ENCODE peak calls at places on chromosomes 13 and 19, in seven cellular contexts. Z is breast epithelium; H is heart right ventricle; S is CD8-positive, alpha-beta T cell; Y is aorta; L is fibroblast of lung; O is astrocyte of the spinal cord. U is an unnamed sample.

GRCh38 chr19:33263325-33264023 is 37.8 kb upstream of the SLC7A10 start:
- DNase-seq in L (no peak), S (no peak), Y (no peak), H (no peak), Z (no peak), O (no peak), U (no peak)

GRCh38 chr13:110634558-110634957 is 19.2 kb downstream of the NAXD start:
- DNase-seq in Y (no peak), Z (no peak), L (peak), O (peak), H (no peak), S (no peak), U (no peak)

GRCh38 chr13:93080587-93080986 is 146.0 kb upstream of the GPC6 start:
- DNase-seq in L (peak), O (peak), H (no peak), S (no peak), Z (no peak), Y (no peak), U (no peak)

GRCh38 chr13:25300861-25301346 is 521 bp upstream of the NUP58 start:
- DNase-seq in Z (no peak), S (no peak), Y (peak), H (peak), O (no peak), L (no peak), U (no peak)

GRCh38 chr13:76597868-76598267 is 288.3 kb downstream of the KCTD12 start:
- DNase-seq in L (no peak), Y (no peak), Z (no peak), H (no peak), S (no peak), O (no peak), U (no peak)

GRCh38 chr13:61774903-61775302 is 359.3 kb upstream of the PCDH20 start:
- DNase-seq in Y (no peak), O (no peak), S (no peak), H (no peak), Z (no peak), L (no peak), U (no peak)

GRCh38 chr19:9671654-9672053 is 3.2 kb downstream of the ZNF562 start:
- DNase-seq in L (no peak), H (no peak), Y (no peak), O (no peak), Z (no peak), S (no peak), U (no peak)

GRCh38 chr19:49690656-49691242 is at the start of gene CPT1C:
- DNase-seq in S (no peak), Y (peak), O (peak), H (peak), L (peak), Z (peak), U (peak)

GRCh38 chr13:48009298-48009697 is 8.2 kb upstream of the SUCLA2 start:
- DNase-seq in H (no peak), Y (no peak), Z (no peak), O (peak), S (no peak), L (peak), U (no peak)

GRCh38 chr13:24272452-24273161 is 36.8 kb upstream of the C1QTNF9 start:
- DNase-seq in H (no peak), Y (no peak), S (no peak), L (peak), O (peak), Z (no peak), U (no peak)

GRCh38 chr13:48291730-48292129 is 11.8 kb upstream of the RB1 start:
- DNase-seq in H (no peak), L (no peak), O (no peak), Y (no peak), S (no peak), Z (no peak), U (no peak)

GRCh38 chr13:34223984-34224383 is 406.0 kb downstream of the RFC3 start:
- DNase-seq in S (no peak), L (peak), Y (no peak), Z (no peak), O (no peak), H (no peak), U (no peak)

GRCh38 chr13:95129004-95129403 is 172.2 kb downstream of the ABCC4 start:
- DNase-seq in S (no peak), H (no peak), Z (no peak), O (no peak), L (no peak), Y (no peak), U (no peak)

GRCh38 chr13:28630864-28631263 is 28.1 kb upstream of the POMP start:
- DNase-seq in H (no peak), Z (no peak), S (no peak), O (no peak), L (no peak), Y (no peak), U (no peak)

GRCh38 chr19:8988204-8988603 is 22.0 kb downstream of the MUC16 start:
- DNase-seq in S (no peak), Z (no peak), Y (no peak), L (no peak), H (no peak), O (no peak), U (no peak)

GRCh38 chr13:73607489-73608156 is 526.6 kb downstream of the KLF12 start:
- DNase-seq in S (no peak), O (no peak), Z (no peak), L (no peak), Y (no peak), H (no peak), U (no peak)

GRCh38 chr19:29577662-29577963 is 28.5 kb upstream of the POP4 start:
- DNase-seq in O (no peak), S (no peak), Z (no peak), Y (no peak), H (no peak), L (no peak), U (no peak)

GRCh38 chr19:47107953-47108746 is 5.4 kb downstream of the ZC3H4 start:
- DNase-seq in S (no peak), Y (no peak), O (peak), L (peak), H (no peak), Z (no peak), U (no peak)

GRCh38 chr19:38383184-38383583 is 4.7 kb downstream of the GGN start:
- DNase-seq in H (no peak), S (no peak), Z (no peak), O (no peak), L (no peak), Y (no peak), U (no peak)

GRCh38 chr19:34485831-34486230 is 4.3 kb downstream of the WTIP start:
- DNase-seq in S (no peak), O (no peak), Z (no peak), H (no peak), L (no peak), Y (no peak), U (no peak)

GRCh38 chr19:34480971-34481821 is at the start of gene WTIP:
- DNase-seq in O (peak), L (peak), Z (peak), H (peak), Y (peak), S (no peak), U (peak)

GRCh38 chr19:34481861-34482379 is 362 bp downstream of the WTIP start:
- DNase-seq in Y (no peak), Z (no peak), S (no peak), L (no peak), H (no peak), O (no peak), U (no peak)

GRCh38 chr19:34482380-34483250 is 1.1 kb downstream of the WTIP start:
- DNase-seq in L (peak), Z (no peak), O (peak), S (no peak), Y (no peak), H (no peak), U (peak)

GRCh38 chr19:34484328-34484727 is 2.8 kb downstream of the WTIP start:
- DNase-seq in S (no peak), L (no peak), Z (no peak), Y (no peak), H (peak), O (no peak), U (no peak)
- H3K4me3 ChIP-seq in S (no peak), L (no peak), Z (no peak), Y (no peak), H (no peak), O (no peak), U (no peak)

GRCh38 chr19:5338661-5339469 is 1.7 kb downstream of the PTPRS start:
- DNase-seq in Y (no peak), Z (no peak), S (no peak), L (no peak), O (no peak), H (no peak), U (no peak)

GRCh38 chr19:5339470-5339949 is 1.1 kb downstream of the PTPRS start:
- DNase-seq in H (no peak), Y (no peak), S (no peak), L (no peak), Z (no peak), O (no peak), U (no peak)

GRCh38 chr19:5341448-5341820 is 822 bp upstream of the PTPRS start:
- DNase-seq in O (no peak), H (no peak), Z (no peak), S (no peak), L (no peak), Y (no peak), U (no peak)

GRCh38 chr19:5340637-5341447 is at the start of gene PTPRS:
- DNase-seq in O (peak), H (peak), Z (peak), S (peak), L (peak), Y (peak), U (no peak)

GRCh38 chr19:5339950-5340636 is 519 bp downstream of the PTPRS start:
- DNase-seq in Z (no peak), L (no peak), Y (no peak), H (no peak), O (no peak), S (no peak), U (no peak)
- H3K4me3 ChIP-seq in Z (peak), L (peak), Y (peak), H (peak), O (peak), S (peak), U (peak)

GRCh38 chr13:59750860-59751259 is 412.9 kb downstream of the DIAPH3 start:
- DNase-seq in O (peak), S (no peak), Y (no peak), Z (no peak), H (no peak), L (peak), U (no peak)
- H3K4me3 ChIP-seq in O (peak), S (no peak), Y (no peak), Z (no peak), H (no peak), L (no peak), U (no peak)

GRCh38 chr13:113506871-113507388 is 16.4 kb upstream of the DCUN1D2 start:
- DNase-seq in H (no peak), Y (no peak), O (no peak), L (no peak), Z (no peak), S (no peak), U (no peak)

GRCh38 chr13:113499936-113500335 is 9.4 kb upstream of the DCUN1D2 start:
- DNase-seq in H (no peak), Z (no peak), Y (no peak), L (peak), O (peak), S (no peak), U (no peak)

GRCh38 chr13:113506025-113506685 is 15.6 kb upstream of the DCUN1D2 start:
- DNase-seq in H (no peak), O (no peak), Y (no peak), S (no peak), Z (no peak), L (no peak), U (no peak)

GRCh38 chr13:113500530-113501265 is 10.2 kb upstream of the DCUN1D2 start:
- DNase-seq in O (no peak), H (peak), L (no peak), Y (no peak), S (no peak), Z (no peak), U (no peak)

DNA sequence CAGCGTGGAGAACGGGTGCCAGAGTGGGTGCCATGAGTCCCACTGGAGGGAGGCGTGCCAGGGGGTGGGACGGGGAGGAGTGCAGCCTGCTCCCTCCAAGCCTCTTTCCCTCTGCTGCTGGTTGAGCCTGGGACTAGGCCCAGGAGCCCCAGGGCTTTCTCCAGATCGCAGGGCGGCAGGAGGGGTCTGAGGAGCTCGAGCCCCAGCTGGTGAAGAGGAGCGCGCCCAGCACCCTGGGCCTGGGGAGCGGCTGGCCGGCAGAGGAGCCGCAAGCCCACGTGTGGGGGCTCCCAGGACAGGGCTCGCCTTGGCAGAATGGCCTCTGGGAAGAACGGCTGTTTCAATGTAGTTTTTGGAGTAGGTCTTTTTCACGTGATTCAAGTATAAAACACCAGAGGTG is 12.2 kb upstream of the DCUN1D2 start:
- DNase-seq in Z (no peak), Y (no peak), L (no peak), H (no peak), S (no peak), O (no peak), U (no peak)
- H3K4me3 ChIP-seq in Z (no peak), Y (no peak), L (no peak), H (no peak), S (no peak), O (no peak), U (no peak)

GRCh38 chr19:45340899-45341453 is 426 bp downstream of the KLC3 start:
- DNase-seq in H (no peak), Y (no peak), S (no peak), O (no peak), L (no peak), Z (no peak), U (no peak)
- H3K4me3 ChIP-seq in H (peak), Y (no peak), S (peak), O (no peak), L (no peak), Z (no peak), U (peak)

DNA sequence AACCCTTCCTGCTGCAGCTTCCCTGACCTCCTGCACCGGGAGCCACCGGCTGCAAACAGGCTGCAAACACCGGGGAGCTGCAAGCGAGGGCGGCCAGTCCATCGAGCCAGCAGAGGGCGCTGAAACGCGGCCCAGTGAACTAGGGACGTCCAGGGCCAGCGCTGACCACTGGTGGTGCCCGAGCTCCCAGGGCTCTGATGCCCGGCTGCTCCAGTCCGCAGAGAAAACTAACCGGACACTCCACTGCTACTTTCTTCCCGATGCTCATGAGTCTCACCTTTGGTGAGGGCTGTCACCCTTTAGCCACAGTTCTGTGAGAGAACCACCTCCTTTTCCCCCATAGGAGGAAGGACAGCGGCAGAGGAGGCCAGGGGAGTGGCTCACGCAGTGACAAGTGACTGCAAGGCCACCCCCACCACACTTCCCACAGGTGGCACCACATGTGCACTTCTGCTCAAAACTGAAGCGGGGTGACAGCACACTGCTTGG is 82.8 kb upstream of the MTIF3 start:
- DNase-seq in Y (peak), Z (peak), H (peak), O (peak), S (peak), L (peak), U (no peak)
- H3K4me3 ChIP-seq in Y (no peak), Z (no peak), H (peak), O (no peak), S (no peak), L (peak), U (no peak)

GRCh38 chr13:41064493-41064892 is 3.2 kb downstream of the WBP4 start:
- DNase-seq in Z (no peak), Y (no peak), S (no peak), O (peak), L (peak), H (no peak), U (no peak)
- H3K4me3 ChIP-seq in Z (no peak), Y (no peak), S (no peak), O (no peak), L (no peak), H (no peak), U (no peak)

DNA sequence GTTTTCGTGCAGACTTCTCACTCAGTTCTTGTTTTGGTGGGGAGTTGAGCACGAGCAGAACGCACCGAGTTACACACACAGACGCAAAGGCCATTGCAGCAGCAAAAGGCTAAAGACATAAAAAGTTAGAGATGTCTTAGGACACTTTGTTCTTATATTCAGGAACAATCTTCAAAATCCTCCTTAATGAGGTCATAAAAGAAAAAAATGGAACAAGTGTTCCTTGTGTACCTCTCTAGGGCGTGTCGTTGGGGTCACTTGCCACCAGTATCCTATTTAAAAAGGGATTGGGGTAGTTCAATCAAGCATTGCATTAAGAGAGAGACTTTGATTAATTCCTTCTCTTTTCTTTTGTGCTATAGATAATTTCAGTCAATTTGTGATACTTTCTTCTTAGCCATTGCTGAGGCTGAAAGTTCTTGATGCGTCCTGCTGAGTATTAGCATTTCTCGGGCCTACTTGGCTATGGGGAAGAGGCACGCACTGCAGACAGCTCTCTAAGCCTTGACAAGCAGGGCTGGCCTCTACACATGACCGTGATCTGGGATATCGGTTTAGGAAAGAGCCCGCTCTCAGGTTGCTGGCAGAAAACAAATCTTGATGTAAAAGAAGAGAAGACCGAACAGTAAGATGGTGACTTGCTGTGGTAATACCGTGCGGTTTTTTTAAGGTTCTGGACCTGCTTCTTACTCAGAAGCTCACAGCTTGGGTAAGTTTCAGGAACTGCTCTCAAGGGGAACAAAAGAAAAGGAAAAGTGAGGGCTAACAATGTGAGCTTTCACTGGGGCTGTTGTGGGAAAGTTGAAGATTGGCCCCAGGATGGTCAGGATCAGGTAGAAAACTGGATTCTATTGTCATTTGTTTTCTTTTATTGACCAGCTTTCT is 223.6 kb downstream of the TM9SF2 start:
- DNase-seq in Y (no peak), L (no peak), Z (no peak), S (no peak), H (no peak), O (no peak), U (no peak)
- H3K4me3 ChIP-seq in Y (no peak), L (no peak), Z (no peak), S (no peak), H (no peak), O (no peak), U (no peak)

GRCh38 chr19:15297416-15298224 is 34.7 kb downstream of the BRD4 start:
- DNase-seq in Z (no peak), H (no peak), Y (no peak), S (no peak), L (peak), O (peak), U (no peak)
- H3K4me3 ChIP-seq in Z (no peak), H (no peak), Y (no peak), S (peak), L (no peak), O (no peak), U (no peak)